ENCODE peak calls at places on chromosomes 6 and 20, in eight cellular contexts. One of them, this sample, is unnamed.

GRCh38 chr6:157669747-157670216 is 153.3 kb upstream of the SNX9 start:
- DNase-seq in ELR: peak
- DNase-seq in stimulated activated CD4-positive, alpha-beta T cell treated with anti-CD3 and anti-CD28 coated beads, Interleukin-2, amount 100 ng/mL, for 48 hours: no peak
- DNase-seq in small intestine: peak
- DNase-seq in NCI-H1694 treated with DMSO at 0.1 percent for 48 hours: no peak
- DNase-seq in adrenal gland: peak
- DNase-seq in PC-3: peak
- DNase-seq in HCT116: no peak
- DNase-seq in this sample: no peak

GRCh38 chr6:37020426-37021211 is 15.2 kb downstream of the FGD2 start:
- DNase-seq in ELR: no peak
- DNase-seq in stimulated activated CD4-positive, alpha-beta T cell treated with anti-CD3 and anti-CD28 coated beads, Interleukin-2, amount 100 ng/mL, for 48 hours: no peak
- DNase-seq in small intestine: peak
- DNase-seq in NCI-H1694 treated with DMSO at 0.1 percent for 48 hours: no peak
- DNase-seq in adrenal gland: no peak
- DNase-seq in PC-3: peak
- DNase-seq in HCT116: no peak
- DNase-seq in this sample: no peak

GRCh38 chr6:136860043-136860442 is 37.7 kb downstream of the PEX7 start:
- DNase-seq in ELR: no peak
- DNase-seq in stimulated activated CD4-positive, alpha-beta T cell treated with anti-CD3 and anti-CD28 coated beads, Interleukin-2, amount 100 ng/mL, for 48 hours: no peak
- DNase-seq in small intestine: no peak
- DNase-seq in NCI-H1694 treated with DMSO at 0.1 percent for 48 hours: no peak
- DNase-seq in adrenal gland: no peak
- DNase-seq in PC-3: no peak
- DNase-seq in HCT116: no peak
- DNase-seq in this sample: no peak

GRCh38 chr6:159916752-159917151 is 26.0 kb downstream of the MAS1 start:
- DNase-seq in ELR: no peak
- DNase-seq in stimulated activated CD4-positive, alpha-beta T cell treated with anti-CD3 and anti-CD28 coated beads, Interleukin-2, amount 100 ng/mL, for 48 hours: no peak
- DNase-seq in small intestine: no peak
- DNase-seq in NCI-H1694 treated with DMSO at 0.1 percent for 48 hours: no peak
- DNase-seq in adrenal gland: no peak
- DNase-seq in PC-3: no peak
- DNase-seq in HCT116: no peak
- DNase-seq in this sample: no peak

GRCh38 chr6:105522626-105523322 is 119.9 kb upstream of the PREP start:
- DNase-seq in ELR: peak
- DNase-seq in stimulated activated CD4-positive, alpha-beta T cell treated with anti-CD3 and anti-CD28 coated beads, Interleukin-2, amount 100 ng/mL, for 48 hours: no peak
- DNase-seq in small intestine: no peak
- DNase-seq in NCI-H1694 treated with DMSO at 0.1 percent for 48 hours: no peak
- DNase-seq in adrenal gland: no peak
- DNase-seq in PC-3: peak
- DNase-seq in HCT116: peak
- DNase-seq in this sample: no peak

GRCh38 chr6:87553159-87553765 is 36.5 kb downstream of the RARS2 start:
- DNase-seq in ELR: no peak
- DNase-seq in stimulated activated CD4-positive, alpha-beta T cell treated with anti-CD3 and anti-CD28 coated beads, Interleukin-2, amount 100 ng/mL, for 48 hours: no peak
- DNase-seq in small intestine: no peak
- DNase-seq in NCI-H1694 treated with DMSO at 0.1 percent for 48 hours: no peak
- DNase-seq in adrenal gland: no peak
- DNase-seq in PC-3: no peak
- DNase-seq in HCT116: no peak
- DNase-seq in this sample: no peak

GRCh38 chr6:43847741-43848630 is 78.0 kb downstream of the VEGFA start:
- DNase-seq in ELR: no peak
- DNase-seq in stimulated activated CD4-positive, alpha-beta T cell treated with anti-CD3 and anti-CD28 coated beads, Interleukin-2, amount 100 ng/mL, for 48 hours: no peak
- DNase-seq in small intestine: no peak
- DNase-seq in NCI-H1694 treated with DMSO at 0.1 percent for 48 hours: peak
- DNase-seq in adrenal gland: no peak
- DNase-seq in PC-3: peak
- DNase-seq in HCT116: no peak
- DNase-seq in this sample: no peak

GRCh38 chr20:431012-431904 is 23.2 kb downstream of the RBCK1 start:
- DNase-seq in ELR: peak
- DNase-seq in stimulated activated CD4-positive, alpha-beta T cell treated with anti-CD3 and anti-CD28 coated beads, Interleukin-2, amount 100 ng/mL, for 48 hours: no peak
- DNase-seq in small intestine: peak
- DNase-seq in NCI-H1694 treated with DMSO at 0.1 percent for 48 hours: peak
- DNase-seq in adrenal gland: peak
- DNase-seq in PC-3: peak
- DNase-seq in HCT116: peak
- DNase-seq in this sample: no peak

GRCh38 chr6:81938014-81938761 is 185.7 kb upstream of the TENT5A start:
- DNase-seq in ELR: peak
- DNase-seq in stimulated activated CD4-positive, alpha-beta T cell treated with anti-CD3 and anti-CD28 coated beads, Interleukin-2, amount 100 ng/mL, for 48 hours: no peak
- DNase-seq in small intestine: peak
- DNase-seq in NCI-H1694 treated with DMSO at 0.1 percent for 48 hours: no peak
- DNase-seq in adrenal gland: peak
- DNase-seq in PC-3: peak
- DNase-seq in HCT116: peak
- DNase-seq in this sample: peak

GRCh38 chr20:48384147-48384818 is 443.5 kb downstream of the PREX1 start:
- DNase-seq in ELR: peak
- DNase-seq in stimulated activated CD4-positive, alpha-beta T cell treated with anti-CD3 and anti-CD28 coated beads, Interleukin-2, amount 100 ng/mL, for 48 hours: no peak
- DNase-seq in small intestine: no peak
- DNase-seq in NCI-H1694 treated with DMSO at 0.1 percent for 48 hours: no peak
- DNase-seq in adrenal gland: no peak
- DNase-seq in PC-3: no peak
- DNase-seq in HCT116: peak
- DNase-seq in this sample: no peak

GRCh38 chr6:14877758-14878157 is 368.1 kb upstream of the JARID2 start:
- DNase-seq in ELR: peak
- DNase-seq in stimulated activated CD4-positive, alpha-beta T cell treated with anti-CD3 and anti-CD28 coated beads, Interleukin-2, amount 100 ng/mL, for 48 hours: no peak
- DNase-seq in small intestine: no peak
- DNase-seq in NCI-H1694 treated with DMSO at 0.1 percent for 48 hours: no peak
- DNase-seq in adrenal gland: no peak
- DNase-seq in PC-3: no peak
- DNase-seq in HCT116: no peak
- DNase-seq in this sample: no peak

GRCh38 chr6:105402090-105402980 is 547 bp downstream of the PREP start:
- DNase-seq in ELR: peak
- DNase-seq in stimulated activated CD4-positive, alpha-beta T cell treated with anti-CD3 and anti-CD28 coated beads, Interleukin-2, amount 100 ng/mL, for 48 hours: peak
- DNase-seq in small intestine: peak
- DNase-seq in NCI-H1694 treated with DMSO at 0.1 percent for 48 hours: peak
- DNase-seq in adrenal gland: peak
- DNase-seq in PC-3: peak
- DNase-seq in HCT116: no peak
- DNase-seq in this sample: peak

GRCh38 chr6:45574885-45575284 is 197.2 kb upstream of the SUPT3H start:
- DNase-seq in ELR: no peak
- DNase-seq in stimulated activated CD4-positive, alpha-beta T cell treated with anti-CD3 and anti-CD28 coated beads, Interleukin-2, amount 100 ng/mL, for 48 hours: no peak
- DNase-seq in small intestine: no peak
- DNase-seq in NCI-H1694 treated with DMSO at 0.1 percent for 48 hours: no peak
- DNase-seq in adrenal gland: no peak
- DNase-seq in PC-3: no peak
- DNase-seq in HCT116: no peak
- DNase-seq in this sample: peak